ENCODE peak calls at places on chromosomes 12 and 14, in eight cellular contexts. R is HFFc6; Y is neural crest cell; C is NCI-H460; M is CD8-positive, alpha-beta T cell; A is astrocyte; P is RKO; I is progenitor cell of endocrine pancreas. D is an unnamed sample.

GRCh38 chr12:2876431-2877046 is 435 bp downstream of the FOXM1 start:
- DNase-seq in R (peak; percentile 13), Y (no peak), C (no peak), M (no peak), A (no peak), P (peak; percentile 64), I (no peak), D (no peak)

GRCh38 chr12:54431911-54432814 is 13.1 kb upstream of the ITGA5 start:
- DNase-seq in R (peak; percentile 58), Y (no peak), C (no peak), M (no peak), A (peak; percentile 83), P (no peak), I (no peak), D (no peak)

GRCh38 chr14:69887740-69888657 is 8.8 kb downstream of the SMOC1 start:
- DNase-seq in R (no peak), Y (no peak), C (no peak), M (no peak), A (peak; percentile 16), P (no peak), I (no peak), D (no peak)

GRCh38 chr12:120474092-120474960 is 4.8 kb upstream of the SRSF9 start:
- DNase-seq in R (peak; percentile 75), Y (no peak), C (no peak), M (no peak), A (peak; percentile 65), P (peak; percentile 81), I (no peak), D (peak; percentile 97)

GRCh38 chr12:121838096-121838495 is 20.6 kb downstream of the HPD start:
- DNase-seq in R (no peak), Y (no peak), C (no peak), M (no peak), A (no peak), P (peak; percentile 23), I (no peak), D (no peak)

GRCh38 chr14:73149753-73150152 is 13.4 kb downstream of the PSEN1 start:
- DNase-seq in R (no peak), Y (no peak), C (no peak), M (no peak), A (no peak), P (no peak), I (no peak), D (no peak)

GRCh38 chr12:111211910-111212757 is 156.8 kb downstream of the PHETA1 start:
- DNase-seq in R (no peak), Y (peak; percentile 36), C (no peak), M (no peak), A (no peak), P (no peak), I (peak; percentile 30), D (no peak)

GRCh38 chr12:124399622-124400021 is 104.7 kb downstream of the RFLNA start:
- DNase-seq in R (no peak), Y (peak; percentile 49), C (no peak), M (no peak), A (no peak), P (no peak), I (no peak), D (no peak)

GRCh38 chr14:103100281-103101121 is 6.0 kb downstream of the EXOC3L4 start:
- DNase-seq in R (no peak), Y (no peak), C (no peak), M (no peak), A (no peak), P (no peak), I (no peak), D (no peak)

GRCh38 chr14:71467419-71467818 is 464.8 kb upstream of the RGS6 start:
- DNase-seq in R (peak; percentile 78), Y (no peak), C (no peak), M (no peak), A (peak; percentile 37), P (no peak), I (no peak), D (no peak)

D was measured in kidney glomerular epithelial cell.